ENCODE peak calls at places on chromosome 9, in seven cellular contexts. W is immature natural killer cell, D is dorsolateral prefrontal cortex, V is myocyte, N is kidney glomerular epithelial cell, L is globus pallidus, G is iris pigment epithelial cell. E is an unnamed sample.

GRCh38 chr9:2055203-2055658 is 40.1 kb downstream of the SMARCA2 start:
- DNase-seq in W (no peak), D (no peak), N (peak), L (peak), G (peak), V (no peak), E (no peak)

GRCh38 chr9:136840877-136841645 is 1.2 kb upstream of the AJM1 start:
- DNase-seq in D (peak), G (peak), N (peak), W (no peak), L (peak), V (peak), E (no peak)

GRCh38 chr9:18683312-18683711 is 209.4 kb downstream of the ADAMTSL1 start:
- DNase-seq in L (no peak), W (no peak), V (no peak), N (no peak), D (no peak), G (no peak), E (no peak)

GRCh38 chr9:112233769-112234168 is 58.7 kb upstream of the SUSD1 start:
- DNase-seq in L (no peak), G (peak), D (no peak), N (no peak), V (no peak), W (no peak), E (no peak)

GRCh38 chr9:136059321-136059791 is 35.7 kb downstream of the NACC2 start:
- DNase-seq in V (no peak), W (no peak), D (no peak), G (no peak), L (no peak), N (no peak), E (no peak)

GRCh38 chr9:38003946-38004808 is 64.8 kb downstream of the SHB start:
- DNase-seq in D (no peak), W (no peak), N (no peak), V (no peak), L (no peak), G (no peak), E (no peak)

GRCh38 chr9:6501526-6502210 is 88.7 kb downstream of the UHRF2 start:
- DNase-seq in L (no peak), N (no peak), D (no peak), G (no peak), V (no peak), W (no peak), E (no peak)

GRCh38 chr9:3827175-3827574 is 301.4 kb upstream of the RFX3 start:
- DNase-seq in N (no peak), D (no peak), V (no peak), L (no peak), W (no peak), G (no peak), E (no peak)

GRCh38 chr9:106718996-106719395 is 144.0 kb upstream of the ZNF462 start:
- DNase-seq in G (peak), V (peak), N (peak), L (no peak), W (no peak), D (no peak), E (no peak)

GRCh38 chr9:104907278-104907951 is 20.5 kb downstream of the ABCA1 start:
- DNase-seq in V (peak), L (no peak), N (peak), G (peak), D (no peak), W (no peak), E (peak)

GRCh38 chr9:121075251-121076036 is 689 bp downstream of the CNTRL start:
- DNase-seq in G (peak), D (no peak), N (peak), V (no peak), W (peak), L (no peak), E (no peak)

GRCh38 chr9:137459147-137459600 is at the start of gene NSMF:
- DNase-seq in N (peak), D (peak), V (peak), G (peak), L (peak), W (peak), E (peak)

GRCh38 chr9:78272307-78272706 is 24.6 kb upstream of the PSAT1 start:
- DNase-seq in V (no peak), N (no peak), D (no peak), L (no peak), W (no peak), G (no peak), E (no peak)

GRCh38 chr9:124258765-124259272 is 1.1 kb downstream of the NEK6 start:
- DNase-seq in G (no peak), V (peak), D (no peak), W (no peak), L (no peak), N (no peak), E (no peak)

GRCh38 chr9:99387416-99387815 is 165.3 kb downstream of the SEC61B start:
- DNase-seq in N (no peak), W (no peak), L (no peak), V (no peak), D (no peak), G (no peak), E (no peak)

GRCh38 chr9:102113191-102113590 is 374.7 kb upstream of the GRIN3A start:
- DNase-seq in D (no peak), G (peak), V (no peak), N (no peak), L (no peak), W (no peak), E (no peak)

GRCh38 chr9:93471135-93471534 is 17.8 kb upstream of the FAM120AOS start:
- DNase-seq in L (no peak), V (no peak), D (peak), N (no peak), W (no peak), G (no peak), E (no peak)

GRCh38 chr9:2559212-2560152 is 62.1 kb upstream of the VLDLR start:
- DNase-seq in V (peak), N (peak), G (peak), D (peak), L (peak), W (no peak), E (peak)

GRCh38 chr9:133518706-133519105 is 6.1 kb downstream of the MYMK start:
- DNase-seq in G (no peak), D (no peak), W (no peak), N (no peak), L (no peak), V (no peak), E (no peak)

GRCh38 chr9:20925256-20926046 is 106.0 kb downstream of the HACD4 start:
- DNase-seq in N (no peak), G (no peak), L (no peak), V (no peak), D (no peak), W (no peak), E (no peak)

GRCh38 chr9:17009071-17009470 is 125.8 kb upstream of the CNTLN start:
- DNase-seq in W (no peak), V (no peak), G (no peak), L (no peak), N (no peak), D (no peak), E (no peak)

GRCh38 chr9:138008081-138008841 is 130.7 kb downstream of the CACNA1B start:
- DNase-seq in W (no peak), G (no peak), V (no peak), D (peak), L (no peak), N (no peak), E (no peak)

GRCh38 chr9:136316271-136316751 is 11.0 kb upstream of the GPSM1 start:
- DNase-seq in G (no peak), W (peak), N (no peak), D (no peak), V (no peak), L (no peak), E (no peak)

GRCh38 chr9:127525426-127526188 is 74.3 kb downstream of the LRSAM1 start:
- DNase-seq in N (no peak), L (no peak), W (peak), D (no peak), G (peak), V (no peak), E (no peak)

GRCh38 chr9:70580593-70581195 is 166.2 kb upstream of the KLF9 start:
- DNase-seq in G (no peak), D (no peak), L (no peak), N (no peak), V (no peak), W (no peak), E (no peak)

GRCh38 chr9:77386187-77386586 is 208.9 kb downstream of the VPS13A start:
- DNase-seq in L (no peak), D (no peak), N (no peak), G (peak), V (no peak), W (no peak), E (no peak)

GRCh38 chr9:96498796-96499195 is 48.8 kb downstream of the HABP4 start:
- DNase-seq in L (no peak), W (no peak), V (no peak), N (no peak), D (no peak), G (no peak), E (no peak)

GRCh38 chr9:35280394-35280793 is 118.6 kb downstream of the UNC13B start:
- DNase-seq in N (no peak), V (peak), G (no peak), D (no peak), W (no peak), L (no peak), E (no peak)

GRCh38 chr9:126617740-126618133 is 4.0 kb downstream of the LMX1B start:
- DNase-seq in W (no peak), L (no peak), V (no peak), N (no peak), D (no peak), G (no peak), E (no peak)

GRCh38 chr9:133133680-133134418 is 12.8 kb upstream of the RALGDS start:
- DNase-seq in D (peak), V (peak), N (peak), L (peak), G (peak), W (peak), E (peak)

GRCh38 chr9:75239176-75239575 is 150.9 kb downstream of the OSTF1 start:
- DNase-seq in L (no peak), W (no peak), N (no peak), G (peak), V (peak), D (no peak), E (no peak)

E was measured in A549.